ENCODE peak calls at places on chromosomes 4 and X, in six cellular contexts. E is M059J; P is CD4-positive, alpha-beta T cell; F is fibroblast of pulmonary artery; M is NCI-H2029; K is naive thymus-derived CD4-positive, alpha-beta T cell. H is an unnamed sample.

GRCh38 chr4:90127223-90127705 is at the start of gene CCSER1:
- DNase-seq in F (peak), P (peak), E (no peak), K (peak), M (peak), H (peak)

GRCh38 chr4:176883108-176883550 is 90.4 kb upstream of the VEGFC start:
- DNase-seq in P (no peak), M (no peak), K (no peak), F (peak), E (peak), H (no peak)

GRCh38 chr4:117987464-117987863 is 46.8 kb upstream of the NDST3 start:
- DNase-seq in K (no peak), P (no peak), F (no peak), M (no peak), E (no peak), H (no peak)

GRCh38 chrX:123884809-123885408 is 25.1 kb downstream of the XIAP start:
- DNase-seq in P (no peak), M (peak), F (peak), K (peak), E (peak), H (no peak)

GRCh38 chr4:71004281-71004851 is 10.9 kb downstream of the DCK start:
- DNase-seq in E (no peak), K (peak), F (no peak), P (peak), M (no peak), H (no peak)

GRCh38 chr4:47954245-47954644 is 39.9 kb upstream of the NFXL1 start:
- DNase-seq in M (no peak), P (no peak), F (no peak), K (no peak), E (no peak), H (no peak)

GRCh38 chrX:22165732-22166457 is 106.8 kb upstream of the CBLL2 start:
- DNase-seq in K (no peak), E (peak), M (no peak), P (no peak), F (peak), H (no peak)

GRCh38 chr4:23373269-23373668 is 516.6 kb downstream of the PPARGC1A start:
- DNase-seq in P (no peak), K (no peak), F (peak), E (peak), M (peak), H (no peak)

GRCh38 chrX:44698328-44698727 is 145.5 kb upstream of the DUSP21 start:
- DNase-seq in K (no peak), M (no peak), E (peak), F (no peak), P (no peak), H (no peak)

GRCh38 chr4:141142423-141142822 is 9.2 kb upstream of the RNF150 start:
- DNase-seq in E (peak), P (no peak), F (no peak), K (no peak), M (no peak), H (no peak)

GRCh38 chrX:68084765-68085164 is 348.5 kb downstream of the OPHN1 start:
- DNase-seq in K (no peak), P (no peak), M (no peak), E (no peak), F (peak), H (no peak)

GRCh38 chr4:46329118-46329976 is 60.6 kb downstream of the GABRA2 start:
- DNase-seq in K (no peak), F (peak), P (no peak), M (no peak), E (peak), H (no peak)

GRCh38 chr4:25112349-25113008 is 47.8 kb downstream of the SEPSECS start:
- DNase-seq in E (peak), M (no peak), P (no peak), K (no peak), F (no peak), H (no peak)

GRCh38 chrX:134998246-134998645 is 7.5 kb downstream of the SMIM10 start:
- DNase-seq in E (no peak), K (no peak), P (no peak), M (no peak), F (no peak), H (no peak)

GRCh38 chrX:48676893-48677270 is 6.7 kb upstream of the WAS start:
- DNase-seq in M (no peak), K (no peak), E (no peak), P (no peak), F (no peak), H (no peak)

GRCh38 chrX:45771114-45771513 is 570.4 kb upstream of the DIPK2B start:
- DNase-seq in K (no peak), F (peak), M (no peak), E (peak), P (no peak), H (no peak)

GRCh38 chr4:84647307-84647884 is 64.5 kb downstream of the CDS1 start:
- DNase-seq in M (no peak), P (no peak), E (no peak), F (no peak), K (no peak), H (no peak)

GRCh38 chr4:128468485-128468989 is 180.9 kb upstream of the PGRMC2 start:
- DNase-seq in M (peak), K (no peak), E (peak), F (peak), P (no peak), H (no peak)

GRCh38 chrX:112769034-112769433 is 71.6 kb downstream of the AMOT start:
- DNase-seq in M (no peak), F (no peak), K (no peak), P (no peak), E (peak), H (no peak)

GRCh38 chr4:2441393-2442174 is 22.8 kb downstream of the CFAP99 start:
- DNase-seq in P (peak), F (peak), M (no peak), E (peak), K (peak), H (peak)

GRCh38 chr4:185396724-185397402 is at the start of gene ANKRD37:
- DNase-seq in K (no peak), P (peak), F (peak), M (peak), E (peak), H (no peak)

H was measured in GDM1.